ENCODE peak calls at places on chromosomes 6 and 20, in four cellular contexts. One of them, this sample, is unnamed.

GRCh38 chr6:35305117-35305516 is 7.5 kb downstream of the DEF6 start:
- DNase-seq in upper lobe of right lung: no peak
- DNase-seq in HL-60: no peak
- DNase-seq in A673: no peak
- DNase-seq in this sample: no peak

GRCh38 chr6:161161889-161162624 is 111.8 kb downstream of the AGPAT4 start:
- DNase-seq in A673: no peak
- DNase-seq in upper lobe of right lung: no peak
- DNase-seq in HL-60: no peak
- DNase-seq in this sample: no peak

GRCh38 chr20:35546127-35546526 is 4.2 kb downstream of the ERGIC3 start:
- DNase-seq in A673: no peak
- DNase-seq in upper lobe of right lung: no peak
- DNase-seq in HL-60: no peak
- DNase-seq in this sample: no peak

GRCh38 chr20:53080969-53081871 is 109.1 kb downstream of the TSHZ2 start:
- DNase-seq in HL-60: no peak
- DNase-seq in upper lobe of right lung: no peak
- DNase-seq in A673: no peak
- DNase-seq in this sample: no peak

GRCh38 chr6:11675610-11676009 is 103.0 kb downstream of the ADTRP start:
- DNase-seq in HL-60: no peak
- DNase-seq in upper lobe of right lung: no peak
- DNase-seq in A673: peak
- DNase-seq in this sample: no peak

GRCh38 chr20:45104786-45105185 is 3.9 kb upstream of the KCNS1 start:
- DNase-seq in A673: peak
- DNase-seq in HL-60: peak
- DNase-seq in upper lobe of right lung: no peak
- DNase-seq in this sample: no peak

GRCh38 chr20:57223648-57224489 is 42.6 kb downstream of the BMP7 start:
- DNase-seq in upper lobe of right lung: no peak
- DNase-seq in A673: peak
- DNase-seq in HL-60: no peak
- DNase-seq in this sample: no peak

GRCh38 chr6:8383584-8383983 is 51.8 kb downstream of the SLC35B3 start:
- DNase-seq in HL-60: no peak
- DNase-seq in A673: no peak
- DNase-seq in upper lobe of right lung: no peak
- DNase-seq in this sample: no peak

GRCh38 chr6:33720998-33721397 is 9.5 kb upstream of the UQCC2 start:
- DNase-seq in HL-60: no peak
- DNase-seq in A673: no peak
- DNase-seq in upper lobe of right lung: no peak
- DNase-seq in this sample: no peak

GRCh38 chr6:56440551-56440981 is 193.2 kb upstream of the COL21A1 start:
- DNase-seq in A673: no peak
- DNase-seq in upper lobe of right lung: no peak
- DNase-seq in HL-60: no peak
- DNase-seq in this sample: no peak

GRCh38 chr6:106558364-106558763 is 70.9 kb downstream of the RTN4IP1 start:
- DNase-seq in upper lobe of right lung: no peak
- DNase-seq in HL-60: no peak
- DNase-seq in A673: no peak
- DNase-seq in this sample: no peak

GRCh38 chr20:56702931-56703840 is 74.1 kb downstream of the TFAP2C start:
- DNase-seq in upper lobe of right lung: no peak
- DNase-seq in A673: no peak
- DNase-seq in HL-60: no peak
- DNase-seq in this sample: no peak

GRCh38 chr6:149846321-149846720 is 17.8 kb downstream of the LRP11 start:
- DNase-seq in A673: peak
- DNase-seq in upper lobe of right lung: peak
- DNase-seq in HL-60: no peak
- DNase-seq in this sample: no peak

GRCh38 chr6:88365230-88365629 is 199.1 kb upstream of the CNR1 start:
- DNase-seq in A673: no peak
- DNase-seq in upper lobe of right lung: no peak
- DNase-seq in HL-60: no peak
- DNase-seq in this sample: no peak

GRCh38 chr20:35004051-35004725 is 48.5 kb downstream of the MYH7B start:
- DNase-seq in upper lobe of right lung: peak
- DNase-seq in A673: no peak
- DNase-seq in HL-60: no peak
- DNase-seq in this sample: no peak

GRCh38 chr6:97189767-97190166 is 93.2 kb downstream of the MMS22L start:
- DNase-seq in A673: peak
- DNase-seq in upper lobe of right lung: no peak
- DNase-seq in HL-60: no peak
- DNase-seq in this sample: no peak

GRCh38 chr6:692356-692851 is 535 bp downstream of the EXOC2 start:
- DNase-seq in upper lobe of right lung: peak
- DNase-seq in HL-60: peak
- DNase-seq in A673: peak
- DNase-seq in this sample: peak

GRCh38 chr20:45957021-45957941 is 14.7 kb downstream of the ZNF335 start:
- DNase-seq in HL-60: no peak
- DNase-seq in A673: no peak
- DNase-seq in upper lobe of right lung: peak
- DNase-seq in this sample: no peak

GRCh38 chr6:7697820-7698623 is 27.9 kb upstream of the BMP6 start:
- DNase-seq in HL-60: peak
- DNase-seq in A673: no peak
- DNase-seq in upper lobe of right lung: no peak
- DNase-seq in this sample: no peak

GRCh38 chr6:11718031-11718430 is 60.6 kb downstream of the ADTRP start:
- DNase-seq in A673: no peak
- DNase-seq in upper lobe of right lung: no peak
- DNase-seq in HL-60: no peak
- DNase-seq in this sample: no peak

GRCh38 chr6:170057034-170057734 is 233.7 kb downstream of the DLL1 start:
- DNase-seq in upper lobe of right lung: peak
- DNase-seq in A673: no peak
- DNase-seq in HL-60: no peak
- DNase-seq in this sample: no peak

GRCh38 chr6:109340811-109341210 is 41.5 kb downstream of the CD164 start:
- DNase-seq in upper lobe of right lung: no peak
- DNase-seq in A673: no peak
- DNase-seq in HL-60: no peak
- DNase-seq in this sample: no peak

GRCh38 chr20:37311710-37312355 is 22.4 kb downstream of the MANBAL start:
- DNase-seq in A673: no peak
- DNase-seq in HL-60: no peak
- DNase-seq in upper lobe of right lung: no peak
- DNase-seq in this sample: no peak

GRCh38 chr6:40852667-40853383 is 186.2 kb downstream of the UNC5CL start:
- DNase-seq in HL-60: peak
- DNase-seq in A673: peak
- DNase-seq in upper lobe of right lung: no peak
- DNase-seq in this sample: no peak

GRCh38 chr20:45465492-45466266 is 3.9 kb upstream of the WFDC2 start:
- DNase-seq in upper lobe of right lung: no peak
- DNase-seq in A673: no peak
- DNase-seq in HL-60: no peak
- DNase-seq in this sample: no peak

GRCh38 chr6:147204060-147204785 is at the start of gene STXBP5:
- DNase-seq in HL-60: no peak
- DNase-seq in upper lobe of right lung: peak
- DNase-seq in A673: peak
- DNase-seq in this sample: peak

GRCh38 chr20:35303382-35303734 is 11.1 kb upstream of the FAM83C start:
- DNase-seq in A673: no peak
- DNase-seq in HL-60: no peak
- DNase-seq in upper lobe of right lung: peak
- DNase-seq in this sample: no peak

GRCh38 chr6:45710304-45710821 is 305.3 kb downstream of the CLIC5 start:
- DNase-seq in upper lobe of right lung: no peak
- DNase-seq in A673: no peak
- DNase-seq in HL-60: peak
- DNase-seq in this sample: no peak

GRCh38 chr6:63744810-63745209 is 109.2 kb downstream of the PHF3 start:
- DNase-seq in A673: no peak
- DNase-seq in upper lobe of right lung: no peak
- DNase-seq in HL-60: no peak
- DNase-seq in this sample: no peak

GRCh38 chr6:136173519-136174507 is 76.3 kb downstream of the MTFR2 start:
- DNase-seq in upper lobe of right lung: no peak
- DNase-seq in HL-60: no peak
- DNase-seq in A673: peak
- DNase-seq in this sample: no peak

GRCh38 chr20:23155141-23155590 is 69.0 kb upstream of the CD93 start:
- DNase-seq in upper lobe of right lung: no peak
- DNase-seq in A673: no peak
- DNase-seq in HL-60: peak
- DNase-seq in this sample: no peak

GRCh38 chr6:16354692-16355091 is 116.3 kb downstream of the GMPR start:
- DNase-seq in upper lobe of right lung: no peak
- DNase-seq in HL-60: no peak
- DNase-seq in A673: no peak
- DNase-seq in this sample: no peak

GRCh38 chr6:145815351-145815772 is 767 bp upstream of the FBXO30 start:
- DNase-seq in A673: no peak
- DNase-seq in HL-60: no peak
- DNase-seq in upper lobe of right lung: no peak
- DNase-seq in this sample: no peak

GRCh38 chr20:34824026-34824860 is 1.2 kb downstream of the NCOA6 start:
- DNase-seq in upper lobe of right lung: peak
- DNase-seq in HL-60: no peak
- DNase-seq in A673: peak
- DNase-seq in this sample: peak

GRCh38 chr6:6002809-6003333 is 3.9 kb downstream of the NRN1 start:
- DNase-seq in upper lobe of right lung: no peak
- DNase-seq in HL-60: no peak
- DNase-seq in A673: no peak
- DNase-seq in this sample: no peak

GRCh38 chr20:25062841-25063240 is 4.9 kb upstream of the ACSS1 start:
- DNase-seq in A673: no peak
- DNase-seq in HL-60: no peak
- DNase-seq in upper lobe of right lung: no peak
- DNase-seq in this sample: no peak

GRCh38 chr6:13566500-13566899 is 7.9 kb upstream of the SIRT5 start:
- DNase-seq in HL-60: no peak
- DNase-seq in A673: no peak
- DNase-seq in upper lobe of right lung: no peak
- DNase-seq in this sample: no peak

GRCh38 chr20:18428490-18429173 is 38.2 kb downstream of the DZANK1 start:
- DNase-seq in HL-60: no peak
- DNase-seq in A673: peak
- DNase-seq in upper lobe of right lung: no peak
- DNase-seq in this sample: no peak

GRCh38 chr20:62411479-62412193 is 4.6 kb upstream of the CABLES2 start:
- DNase-seq in HL-60: no peak
- DNase-seq in A673: no peak
- DNase-seq in upper lobe of right lung: no peak
- DNase-seq in this sample: no peak
- TF ChIP-seq CTCF in HL-60: no peak
- TF ChIP-seq CTCF in A673: no peak
- TF ChIP-seq CTCF in upper lobe of right lung: no peak
- TF ChIP-seq CTCF in this sample: no peak

GRCh38 chr6:113122060-113122459 is 735.1 kb upstream of the MARCKS start:
- DNase-seq in upper lobe of right lung: no peak
- DNase-seq in A673: peak
- DNase-seq in HL-60: no peak
- DNase-seq in this sample: no peak
- TF ChIP-seq CTCF in upper lobe of right lung: no peak
- TF ChIP-seq CTCF in A673: no peak
- TF ChIP-seq CTCF in HL-60: no peak
- TF ChIP-seq CTCF in this sample: no peak

GRCh38 chr6:131058236-131058635 is 4.8 kb downstream of the EPB41L2 start:
- DNase-seq in upper lobe of right lung: no peak
- DNase-seq in A673: no peak
- DNase-seq in HL-60: no peak
- DNase-seq in this sample: no peak

GRCh38 chr6:131061771-131062160 is 1.3 kb downstream of the EPB41L2 start:
- DNase-seq in HL-60: no peak
- DNase-seq in upper lobe of right lung: no peak
- DNase-seq in A673: peak
- DNase-seq in this sample: no peak

GRCh38 chr6:131060311-131060710 is 2.7 kb downstream of the EPB41L2 start:
- DNase-seq in HL-60: no peak
- DNase-seq in upper lobe of right lung: no peak
- DNase-seq in A673: no peak
- DNase-seq in this sample: no peak

GRCh38 chr6:131061041-131061770 is 1.8 kb downstream of the EPB41L2 start:
- DNase-seq in A673: peak
- DNase-seq in HL-60: no peak
- DNase-seq in upper lobe of right lung: no peak
- DNase-seq in this sample: no peak

DNA sequence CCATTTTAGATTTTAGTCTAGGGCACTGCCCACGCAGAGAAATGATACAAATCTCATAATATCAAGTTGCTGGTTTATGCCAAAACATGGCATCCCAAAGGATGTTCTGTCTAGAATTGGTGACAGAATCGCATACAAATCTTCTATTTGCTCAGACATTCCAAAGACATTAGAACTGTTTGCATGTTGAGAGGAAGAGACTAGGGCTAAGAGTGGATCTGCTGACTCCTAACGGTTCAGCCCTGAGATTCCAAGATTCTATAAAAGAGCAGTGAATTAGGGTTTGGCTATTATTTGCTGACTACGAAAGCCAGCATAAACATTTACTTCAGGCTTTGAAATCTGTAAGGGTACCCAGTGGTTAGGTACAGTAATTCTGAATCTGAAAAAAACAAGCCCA is 3.6 kb downstream of the EPB41L2 start:
- DNase-seq in HL-60: no peak
- DNase-seq in A673: no peak
- DNase-seq in upper lobe of right lung: no peak
- DNase-seq in this sample: no peak
- TF ChIP-seq CTCF in HL-60: no peak
- TF ChIP-seq CTCF in A673: no peak
- TF ChIP-seq CTCF in upper lobe of right lung: no peak
- TF ChIP-seq CTCF in this sample: no peak

GRCh38 chr20:55417797-55418196 is 587.5 kb downstream of the CBLN4 start:
- DNase-seq in HL-60: no peak
- DNase-seq in upper lobe of right lung: no peak
- DNase-seq in A673: no peak
- DNase-seq in this sample: no peak

DNA sequence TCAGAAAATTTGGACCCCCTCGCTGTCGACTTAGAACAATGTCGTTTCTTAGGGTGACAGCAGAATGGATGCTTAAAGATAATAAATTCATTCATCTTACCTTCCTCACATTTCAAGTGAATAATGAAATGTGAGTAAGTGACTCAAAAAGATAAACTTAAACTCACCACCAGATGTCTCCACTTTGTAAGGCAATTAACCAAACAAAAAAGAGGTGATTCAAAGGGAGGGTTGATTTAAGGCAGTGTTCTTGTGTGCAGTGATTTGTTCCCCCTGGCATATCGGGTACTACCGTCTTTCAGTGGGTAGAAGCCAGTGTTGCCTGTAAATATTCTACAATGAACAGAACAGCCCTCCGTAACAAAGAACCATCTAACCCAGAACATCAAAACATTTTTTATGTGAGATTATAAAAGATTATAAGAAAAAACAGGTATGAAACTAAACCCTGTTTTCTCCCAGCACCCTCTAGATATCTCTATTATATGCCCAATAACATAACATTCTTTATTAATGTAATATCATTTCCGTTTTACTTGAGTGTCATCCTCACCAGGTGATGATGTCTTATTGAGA is 589.7 kb downstream of the CBLN4 start:
- DNase-seq in A673: peak
- DNase-seq in HL-60: no peak
- DNase-seq in upper lobe of right lung: no peak
- DNase-seq in this sample: no peak
- TF ChIP-seq CTCF in A673: peak
- TF ChIP-seq CTCF in HL-60: no peak
- TF ChIP-seq CTCF in upper lobe of right lung: peak
- TF ChIP-seq CTCF in this sample: no peak